ENCODE peak calls at places on chromosomes 6 and 20, in ten cellular contexts. One of them, this sample, is unnamed.
A peak's percentile ranks its signal among the peaks of the same experiment; 100 is the strongest.

GRCh38 chr6:159714404-159714803 is 12.9 kb upstream of the WTAP start:
- DNase-seq in nephron progenitor cell: no peak
- DNase-seq in cardiac fibroblast: no peak
- DNase-seq in cardiac muscle cell: no peak
- DNase-seq in B cell: no peak
- DNase-seq in AG04450: no peak
- DNase-seq in osteocyte: no peak
- DNase-seq in IMR-90: no peak
- DNase-seq in Calu3: no peak
- DNase-seq in GM12865: no peak
- DNase-seq in this sample: no peak

GRCh38 chr20:23823621-23824324 is 2.8 kb downstream of the CST2 start:
- DNase-seq in nephron progenitor cell: no peak
- DNase-seq in cardiac fibroblast: no peak
- DNase-seq in cardiac muscle cell: no peak
- DNase-seq in B cell: no peak
- DNase-seq in AG04450: no peak
- DNase-seq in osteocyte: peak; percentile 71
- DNase-seq in IMR-90: no peak
- DNase-seq in Calu3: no peak
- DNase-seq in GM12865: no peak
- DNase-seq in this sample: no peak

GRCh38 chr20:50120935-50121693 is 8.2 kb upstream of the UBE2V1 start:
- DNase-seq in nephron progenitor cell: peak; percentile 29
- DNase-seq in cardiac fibroblast: peak; percentile 80
- DNase-seq in cardiac muscle cell: peak; percentile 66
- DNase-seq in B cell: peak; percentile 71
- DNase-seq in AG04450: peak; percentile 36
- DNase-seq in osteocyte: no peak
- DNase-seq in IMR-90: peak; percentile 65
- DNase-seq in Calu3: peak; percentile 84
- DNase-seq in GM12865: peak; percentile 66
- DNase-seq in this sample: no peak

GRCh38 chr6:30319146-30319835 is 7.4 kb upstream of the TRIM39 start:
- DNase-seq in nephron progenitor cell: no peak
- DNase-seq in cardiac fibroblast: no peak
- DNase-seq in cardiac muscle cell: no peak
- DNase-seq in B cell: no peak
- DNase-seq in AG04450: no peak
- DNase-seq in osteocyte: no peak
- DNase-seq in IMR-90: peak; percentile 44
- DNase-seq in Calu3: no peak
- DNase-seq in GM12865: no peak
- DNase-seq in this sample: no peak

GRCh38 chr6:15132854-15133670 is 112.8 kb upstream of the JARID2 start:
- DNase-seq in nephron progenitor cell: no peak
- DNase-seq in cardiac fibroblast: peak; percentile 33
- DNase-seq in cardiac muscle cell: no peak
- DNase-seq in B cell: no peak
- DNase-seq in AG04450: peak; percentile 27
- DNase-seq in osteocyte: no peak
- DNase-seq in IMR-90: peak; percentile 90
- DNase-seq in Calu3: no peak
- DNase-seq in GM12865: no peak
- DNase-seq in this sample: no peak

GRCh38 chr6:137921823-137922222 is 54.8 kb downstream of the TNFAIP3 start:
- DNase-seq in nephron progenitor cell: no peak
- DNase-seq in cardiac fibroblast: no peak
- DNase-seq in cardiac muscle cell: no peak
- DNase-seq in B cell: no peak
- DNase-seq in AG04450: no peak
- DNase-seq in osteocyte: no peak
- DNase-seq in IMR-90: no peak
- DNase-seq in Calu3: no peak
- DNase-seq in GM12865: peak; percentile 66
- DNase-seq in this sample: no peak

GRCh38 chr6:90413867-90414266 is 117.2 kb upstream of the BACH2 start:
- DNase-seq in nephron progenitor cell: peak; percentile 66
- DNase-seq in cardiac fibroblast: no peak
- DNase-seq in cardiac muscle cell: peak; percentile 77
- DNase-seq in B cell: peak; percentile 60
- DNase-seq in AG04450: no peak
- DNase-seq in osteocyte: no peak
- DNase-seq in IMR-90: peak; percentile 12
- DNase-seq in Calu3: no peak
- DNase-seq in GM12865: peak; percentile 41
- DNase-seq in this sample: no peak

GRCh38 chr6:31441368-31442267 is 38.2 kb downstream of the MICA start:
- DNase-seq in nephron progenitor cell: peak; percentile 88
- DNase-seq in cardiac fibroblast: peak; percentile 67
- DNase-seq in cardiac muscle cell: peak; percentile 82
- DNase-seq in B cell: peak; percentile 88
- DNase-seq in AG04450: peak; percentile 27
- DNase-seq in osteocyte: peak; percentile 92
- DNase-seq in IMR-90: peak; percentile 34
- DNase-seq in Calu3: peak; percentile 93
- DNase-seq in GM12865: peak; percentile 78
- DNase-seq in this sample: peak; percentile 94

DNA sequence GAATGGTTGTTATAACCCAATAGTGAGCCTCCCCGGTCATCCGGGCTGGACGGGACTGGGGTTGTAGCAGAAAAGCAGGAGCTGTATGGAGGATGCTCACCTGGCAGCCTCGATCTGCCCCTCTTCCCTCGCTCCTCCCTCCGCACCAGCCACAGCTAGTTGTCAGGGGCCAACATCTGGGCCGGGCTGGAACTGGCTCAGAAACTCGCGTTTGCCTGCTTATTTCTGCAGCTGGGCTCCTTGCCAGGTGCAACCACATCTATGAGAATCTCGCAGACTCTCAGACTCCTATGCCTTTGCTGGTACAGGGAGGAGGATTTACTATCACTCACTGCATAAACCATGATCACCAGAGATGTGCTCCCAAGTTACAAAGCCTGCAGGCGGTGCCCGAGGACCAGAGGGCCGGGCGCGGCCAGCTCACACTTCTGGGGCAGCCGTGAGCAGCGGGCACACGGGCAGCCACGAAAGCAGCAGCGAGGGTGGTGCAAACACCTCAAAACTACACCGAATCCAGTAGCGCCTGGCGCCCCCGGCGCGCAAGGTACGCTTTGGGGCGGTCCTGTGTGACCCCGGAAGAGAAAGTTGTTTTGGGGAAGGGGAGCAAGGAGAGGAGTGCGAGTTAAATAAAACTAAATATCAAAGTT is 609 bp upstream of the LRRC1 start:
- DNase-seq in nephron progenitor cell: peak; percentile 59
- DNase-seq in cardiac fibroblast: peak; percentile 74
- DNase-seq in cardiac muscle cell: peak; percentile 60
- DNase-seq in B cell: peak; percentile 73
- DNase-seq in AG04450: peak; percentile 86
- DNase-seq in osteocyte: peak; percentile 87
- DNase-seq in IMR-90: peak; percentile 87
- DNase-seq in Calu3: peak; percentile 75
- DNase-seq in GM12865: peak; percentile 71
- DNase-seq in this sample: no peak
- TF ChIP-seq CTCF in nephron progenitor cell: no peak
- TF ChIP-seq CTCF in cardiac fibroblast: peak; percentile 54
- TF ChIP-seq CTCF in cardiac muscle cell: peak; percentile 50
- TF ChIP-seq CTCF in B cell: no peak
- TF ChIP-seq CTCF in AG04450: peak; percentile 51
- TF ChIP-seq CTCF in osteocyte: peak; percentile 50
- TF ChIP-seq CTCF in IMR-90: peak; percentile 61
- TF ChIP-seq CTCF in Calu3: no peak
- TF ChIP-seq CTCF in GM12865: no peak
- TF ChIP-seq CTCF in this sample: no peak

DNA sequence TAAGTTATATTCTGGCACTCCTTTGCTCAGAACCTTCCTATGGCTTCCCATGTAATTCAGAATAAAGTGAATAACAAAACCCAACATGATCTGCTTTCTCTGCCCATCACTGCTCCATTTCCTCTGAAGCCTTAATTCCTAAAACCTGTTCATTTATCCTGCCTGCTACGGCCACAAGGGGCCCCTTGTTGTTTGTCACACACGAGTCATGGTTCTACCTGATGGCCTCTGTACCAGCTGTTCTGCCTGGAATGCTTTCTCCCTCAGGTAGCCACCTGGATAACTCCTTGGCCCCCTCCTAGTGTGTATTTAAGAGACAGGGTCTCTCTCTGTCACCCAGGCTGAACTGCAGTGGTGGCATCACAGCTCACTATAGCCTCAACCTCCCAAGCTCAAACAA is 26.8 kb downstream of the ERGIC3 start:
- DNase-seq in nephron progenitor cell: no peak
- DNase-seq in cardiac fibroblast: no peak
- DNase-seq in cardiac muscle cell: no peak
- DNase-seq in B cell: no peak
- DNase-seq in AG04450: no peak
- DNase-seq in osteocyte: no peak
- DNase-seq in IMR-90: no peak
- DNase-seq in Calu3: peak; percentile 62
- DNase-seq in GM12865: peak; percentile 38
- DNase-seq in this sample: no peak
- TF ChIP-seq CTCF in nephron progenitor cell: peak; percentile 10
- TF ChIP-seq CTCF in cardiac fibroblast: peak; percentile 25
- TF ChIP-seq CTCF in cardiac muscle cell: no peak
- TF ChIP-seq CTCF in B cell: no peak
- TF ChIP-seq CTCF in AG04450: peak; percentile 26
- TF ChIP-seq CTCF in osteocyte: peak; percentile 20
- TF ChIP-seq CTCF in IMR-90: peak; percentile 3
- TF ChIP-seq CTCF in Calu3: peak; percentile 74
- TF ChIP-seq CTCF in GM12865: peak; percentile 31
- TF ChIP-seq CTCF in this sample: no peak

GRCh38 chr6:36594816-36595167 is 630 bp downstream of the SRSF3 start:
- DNase-seq in nephron progenitor cell: no peak
- DNase-seq in cardiac fibroblast: no peak
- DNase-seq in cardiac muscle cell: no peak
- DNase-seq in B cell: no peak
- DNase-seq in AG04450: no peak
- DNase-seq in osteocyte: no peak
- DNase-seq in IMR-90: no peak
- DNase-seq in Calu3: no peak
- DNase-seq in GM12865: no peak
- DNase-seq in this sample: no peak

GRCh38 chr6:36595168-36595818 is 1.1 kb downstream of the SRSF3 start:
- DNase-seq in nephron progenitor cell: no peak
- DNase-seq in cardiac fibroblast: peak; percentile 71
- DNase-seq in cardiac muscle cell: peak; percentile 53
- DNase-seq in B cell: no peak
- DNase-seq in AG04450: no peak
- DNase-seq in osteocyte: no peak
- DNase-seq in IMR-90: peak; percentile 55
- DNase-seq in Calu3: peak; percentile 53
- DNase-seq in GM12865: no peak
- DNase-seq in this sample: no peak

GRCh38 chr6:36594029-36594815 is at the start of gene SRSF3:
- DNase-seq in nephron progenitor cell: peak; percentile 93
- DNase-seq in cardiac fibroblast: peak; percentile 99
- DNase-seq in cardiac muscle cell: peak; percentile 99
- DNase-seq in B cell: peak; percentile 97
- DNase-seq in AG04450: peak; percentile 94
- DNase-seq in osteocyte: peak; percentile 99
- DNase-seq in IMR-90: peak; percentile 98
- DNase-seq in Calu3: peak; percentile 98
- DNase-seq in GM12865: peak; percentile 99
- DNase-seq in this sample: peak; percentile 86

GRCh38 chr6:36590237-36590636 is 3.9 kb upstream of the SRSF3 start:
- DNase-seq in nephron progenitor cell: no peak
- DNase-seq in cardiac fibroblast: peak; percentile 77
- DNase-seq in cardiac muscle cell: no peak
- DNase-seq in B cell: no peak
- DNase-seq in AG04450: peak; percentile 44
- DNase-seq in osteocyte: no peak
- DNase-seq in IMR-90: peak; percentile 86
- DNase-seq in Calu3: peak; percentile 72
- DNase-seq in GM12865: no peak
- DNase-seq in this sample: no peak

DNA sequence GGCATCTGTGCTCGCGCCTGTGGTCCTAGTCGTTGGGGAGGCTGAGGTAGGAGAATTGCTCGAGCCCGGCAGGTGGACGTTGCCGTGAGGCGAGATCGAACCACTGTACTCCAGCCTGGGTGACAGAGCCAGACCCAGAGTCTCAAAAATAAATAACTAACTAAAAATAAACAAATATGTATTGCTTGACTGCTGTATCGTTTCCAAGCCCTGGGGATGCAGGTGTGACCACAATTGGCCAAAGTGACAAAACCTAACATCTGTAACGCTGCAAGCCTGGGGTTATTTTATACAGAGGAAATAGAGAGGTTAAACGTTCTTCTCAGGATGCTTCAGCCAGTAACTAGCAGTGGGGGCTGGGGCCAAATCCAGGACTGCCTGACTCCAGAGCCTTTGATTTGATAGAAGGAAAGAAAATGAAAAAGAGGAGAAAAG is 1.9 kb upstream of the SRSF3 start:
- DNase-seq in nephron progenitor cell: no peak
- DNase-seq in cardiac fibroblast: no peak
- DNase-seq in cardiac muscle cell: no peak
- DNase-seq in B cell: peak; percentile 47
- DNase-seq in AG04450: no peak
- DNase-seq in osteocyte: no peak
- DNase-seq in IMR-90: no peak
- DNase-seq in Calu3: no peak
- DNase-seq in GM12865: peak; percentile 87
- DNase-seq in this sample: no peak
- TF ChIP-seq CTCF in nephron progenitor cell: no peak
- TF ChIP-seq CTCF in cardiac fibroblast: no peak
- TF ChIP-seq CTCF in cardiac muscle cell: no peak
- TF ChIP-seq CTCF in B cell: no peak
- TF ChIP-seq CTCF in AG04450: no peak
- TF ChIP-seq CTCF in osteocyte: no peak
- TF ChIP-seq CTCF in IMR-90: no peak
- TF ChIP-seq CTCF in Calu3: no peak
- TF ChIP-seq CTCF in GM12865: no peak
- TF ChIP-seq CTCF in this sample: no peak

GRCh38 chr6:163281661-163282060 is 132.9 kb upstream of the QKI start:
- DNase-seq in nephron progenitor cell: no peak
- DNase-seq in cardiac fibroblast: no peak
- DNase-seq in cardiac muscle cell: no peak
- DNase-seq in B cell: no peak
- DNase-seq in AG04450: no peak
- DNase-seq in osteocyte: no peak
- DNase-seq in IMR-90: no peak
- DNase-seq in Calu3: no peak
- DNase-seq in GM12865: no peak
- DNase-seq in this sample: no peak

GRCh38 chr6:163284151-163284550 is 130.4 kb upstream of the QKI start:
- DNase-seq in nephron progenitor cell: no peak
- DNase-seq in cardiac fibroblast: peak; percentile 31
- DNase-seq in cardiac muscle cell: no peak
- DNase-seq in B cell: no peak
- DNase-seq in AG04450: no peak
- DNase-seq in osteocyte: no peak
- DNase-seq in IMR-90: no peak
- DNase-seq in Calu3: no peak
- DNase-seq in GM12865: no peak
- DNase-seq in this sample: no peak

GRCh38 chr6:163285689-163286088 is 128.8 kb upstream of the QKI start:
- DNase-seq in nephron progenitor cell: no peak
- DNase-seq in cardiac fibroblast: no peak
- DNase-seq in cardiac muscle cell: no peak
- DNase-seq in B cell: no peak
- DNase-seq in AG04450: no peak
- DNase-seq in osteocyte: no peak
- DNase-seq in IMR-90: no peak
- DNase-seq in Calu3: peak; percentile 40
- DNase-seq in GM12865: no peak
- DNase-seq in this sample: no peak

GRCh38 chr6:163287626-163288025 is 126.9 kb upstream of the QKI start:
- DNase-seq in nephron progenitor cell: no peak
- DNase-seq in cardiac fibroblast: no peak
- DNase-seq in cardiac muscle cell: no peak
- DNase-seq in B cell: no peak
- DNase-seq in AG04450: no peak
- DNase-seq in osteocyte: no peak
- DNase-seq in IMR-90: no peak
- DNase-seq in Calu3: no peak
- DNase-seq in GM12865: no peak
- DNase-seq in this sample: no peak

GRCh38 chr6:163282672-163283071 is 131.8 kb upstream of the QKI start:
- DNase-seq in nephron progenitor cell: no peak
- DNase-seq in cardiac fibroblast: no peak
- DNase-seq in cardiac muscle cell: no peak
- DNase-seq in B cell: no peak
- DNase-seq in AG04450: no peak
- DNase-seq in osteocyte: no peak
- DNase-seq in IMR-90: no peak
- DNase-seq in Calu3: no peak
- DNase-seq in GM12865: no peak
- DNase-seq in this sample: no peak
- TF ChIP-seq CTCF in nephron progenitor cell: no peak
- TF ChIP-seq CTCF in cardiac fibroblast: no peak
- TF ChIP-seq CTCF in cardiac muscle cell: no peak
- TF ChIP-seq CTCF in B cell: no peak
- TF ChIP-seq CTCF in AG04450: no peak
- TF ChIP-seq CTCF in osteocyte: no peak
- TF ChIP-seq CTCF in IMR-90: no peak
- TF ChIP-seq CTCF in Calu3: no peak
- TF ChIP-seq CTCF in GM12865: no peak
- TF ChIP-seq CTCF in this sample: no peak

This sample was measured in omental fat pad.